ENCODE peak calls at places on chromosomes 11 and 22, in seven cellular contexts. L, B, R, J, O, A and K are unnamed samples.

GRCh38 chr11:27711725-27712124 is 11.5 kb upstream of the BDNF start:
- DNase-seq in B (no peak), O (no peak), A (no peak), J (no peak), L (no peak), R (no peak), K (no peak)

GRCh38 chr11:110091995-110092576 is 1.1 kb upstream of the ZC3H12C start:
- DNase-seq in O (no peak), J (no peak), R (no peak), A (peak), L (peak), B (no peak), K (no peak)

GRCh38 chr22:41589260-41589600 is 410 bp downstream of the PMM1 start:
- DNase-seq in A (no peak), L (no peak), O (no peak), R (no peak), B (no peak), J (no peak), K (no peak)

GRCh38 chr11:87901366-87901765 is 273.9 kb downstream of the RAB38 start:
- DNase-seq in B (no peak), L (no peak), R (no peak), J (no peak), O (no peak), A (no peak), K (no peak)

GRCh38 chr11:61056566-61056965 is 45.7 kb upstream of the CD5 start:
- DNase-seq in O (no peak), A (no peak), B (no peak), L (no peak), J (no peak), R (no peak), K (no peak)

GRCh38 chr11:58616594-58616993 is 5.9 kb upstream of the CNTF start:
- DNase-seq in J (no peak), L (no peak), O (peak), B (no peak), R (peak), A (peak), K (no peak)

GRCh38 chr22:45310331-45311032 is 748 bp downstream of the FAM118A start:
- DNase-seq in O (no peak), L (no peak), B (no peak), J (no peak), A (no peak), R (no peak), K (no peak)

GRCh38 chr11:2380807-2381350 is 3.8 kb downstream of the CD81 start:
- DNase-seq in B (no peak), J (no peak), L (peak), A (peak), R (no peak), O (peak), K (no peak)

GRCh38 chr22:49502126-49502826 is 325.4 kb downstream of the BRD1 start:
- DNase-seq in B (no peak), R (no peak), O (no peak), J (no peak), A (peak), L (no peak), K (no peak)

GRCh38 chr11:89361738-89362137 is 129.4 kb downstream of the NOX4 start:
- DNase-seq in O (no peak), B (no peak), R (no peak), J (no peak), L (no peak), A (no peak), K (no peak)

GRCh38 chr22:45502215-45503070 is at the start of gene FBLN1:
- DNase-seq in R (no peak), L (no peak), O (no peak), J (no peak), A (no peak), B (no peak), K (no peak)

GRCh38 chr11:4606231-4607015 is 1.6 kb downstream of the TRIM68 start:
- DNase-seq in R (no peak), L (no peak), J (no peak), A (peak), B (no peak), O (no peak), K (no peak)

GRCh38 chr11:9601041-9601875 is 27.8 kb downstream of the WEE1 start:
- DNase-seq in O (peak), R (no peak), B (peak), J (peak), L (no peak), A (peak), K (no peak)

GRCh38 chr22:40484906-40485660 is 114.7 kb downstream of the SGSM3 start:
- DNase-seq in A (peak), B (no peak), R (no peak), O (no peak), J (no peak), L (no peak), K (no peak)

GRCh38 chr22:40002935-40003715 is 8.4 kb downstream of the FAM83F start:
- DNase-seq in L (no peak), R (no peak), A (no peak), J (no peak), O (no peak), B (no peak), K (no peak)

GRCh38 chr11:47394322-47395224 is 13.8 kb upstream of the SLC39A13 start:
- DNase-seq in O (peak), J (peak), R (no peak), L (no peak), B (peak), A (no peak), K (no peak)